ENCODE peak calls at places on chromosomes 3 and 15, in five cellular contexts. F is neural crest cell, Z is pancreas, D is heart left ventricle, W is A549. A is an unnamed sample.

GRCh38 chr3:74273555-74274402 is 340.7 kb downstream of the CNTN3 start:
- DNase-seq in F (no peak), Z (no peak), D (no peak), W (no peak), A (no peak)

GRCh38 chr3:85159376-85159775 is 200.6 kb downstream of the CADM2 start:
- DNase-seq in F (no peak), Z (no peak), D (no peak), W (peak), A (no peak)

GRCh38 chr3:9302425-9303181 is 53.2 kb upstream of the SRGAP3 start:
- DNase-seq in F (peak), Z (peak), D (peak), W (peak), A (peak)

GRCh38 chr15:43469867-43470266 is 23.1 kb downstream of the TP53BP1 start:
- DNase-seq in F (no peak), Z (no peak), D (no peak), W (no peak), A (no peak)

GRCh38 chr3:3714572-3714971 is 84.7 kb upstream of the LRRN1 start:
- DNase-seq in F (no peak), Z (no peak), D (no peak), W (no peak), A (no peak)

GRCh38 chr3:43024183-43024865 is 45.2 kb downstream of the GASK1A start:
- DNase-seq in F (no peak), Z (no peak), D (no peak), W (no peak), A (no peak)

GRCh38 chr15:39227001-39227400 is 353.9 kb upstream of the THBS1 start:
- DNase-seq in F (no peak), Z (no peak), D (no peak), W (no peak), A (no peak)

GRCh38 chr15:74781673-74782595 is at the start of gene CSK:
- DNase-seq in F (peak), Z (peak), D (peak), W (peak), A (peak)

GRCh38 chr3:194339356-194339755 is 11.8 kb downstream of the CPN2 start:
- DNase-seq in F (no peak), Z (no peak), D (no peak), W (no peak), A (no peak)

GRCh38 chr3:80999481-80999880 is 762.0 kb downstream of the GBE1 start:
- DNase-seq in F (no peak), Z (no peak), D (no peak), W (no peak), A (no peak)

GRCh38 chr3:37290551-37290950 is 116.2 kb upstream of the LRRFIP2 start:
- DNase-seq in F (no peak), Z (no peak), D (no peak), W (no peak), A (peak)

DNA sequence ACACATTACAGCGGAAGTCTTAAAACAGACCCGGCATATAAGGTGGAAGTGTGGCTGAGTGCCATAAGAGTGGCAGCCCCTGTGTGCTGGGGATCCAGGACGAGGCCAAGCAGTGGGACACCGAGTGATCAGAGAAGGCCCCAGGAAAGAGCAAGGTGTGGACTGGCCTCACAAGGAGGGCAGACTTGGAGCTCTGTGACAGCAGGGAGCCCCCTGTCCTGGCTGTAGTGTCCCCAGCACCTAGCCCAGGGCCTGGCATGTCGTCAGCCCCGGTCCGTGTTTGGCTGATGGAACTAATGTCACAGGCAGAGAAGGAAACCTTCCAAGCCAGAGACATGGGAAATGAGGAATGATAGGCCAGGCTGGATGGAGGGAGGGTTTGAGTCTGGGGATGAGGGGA is 4.8 kb downstream of the PDIA5 start:
- DNase-seq in F (no peak), Z (no peak), D (no peak), W (no peak), A (no peak)
- TF ChIP-seq CTCF in F (no peak), Z (no peak), D (no peak), W (no peak), A (no peak)

GRCh38 chr3:127593187-127593586 is 2.7 kb upstream of the TPRA1 start:
- DNase-seq in F (no peak), Z (no peak), D (no peak), W (no peak), A (no peak)

GRCh38 chr3:127590282-127590592 is 296 bp downstream of the TPRA1 start:
- DNase-seq in F (peak), Z (no peak), D (peak), W (no peak), A (no peak)

GRCh38 chr3:127588675-127589577 is 1.6 kb downstream of the TPRA1 start:
- DNase-seq in F (no peak), Z (no peak), D (no peak), W (no peak), A (peak)

GRCh38 chr3:127589600-127590281 is 792 bp downstream of the TPRA1 start:
- DNase-seq in F (peak), Z (no peak), D (no peak), W (no peak), A (no peak)

DNA sequence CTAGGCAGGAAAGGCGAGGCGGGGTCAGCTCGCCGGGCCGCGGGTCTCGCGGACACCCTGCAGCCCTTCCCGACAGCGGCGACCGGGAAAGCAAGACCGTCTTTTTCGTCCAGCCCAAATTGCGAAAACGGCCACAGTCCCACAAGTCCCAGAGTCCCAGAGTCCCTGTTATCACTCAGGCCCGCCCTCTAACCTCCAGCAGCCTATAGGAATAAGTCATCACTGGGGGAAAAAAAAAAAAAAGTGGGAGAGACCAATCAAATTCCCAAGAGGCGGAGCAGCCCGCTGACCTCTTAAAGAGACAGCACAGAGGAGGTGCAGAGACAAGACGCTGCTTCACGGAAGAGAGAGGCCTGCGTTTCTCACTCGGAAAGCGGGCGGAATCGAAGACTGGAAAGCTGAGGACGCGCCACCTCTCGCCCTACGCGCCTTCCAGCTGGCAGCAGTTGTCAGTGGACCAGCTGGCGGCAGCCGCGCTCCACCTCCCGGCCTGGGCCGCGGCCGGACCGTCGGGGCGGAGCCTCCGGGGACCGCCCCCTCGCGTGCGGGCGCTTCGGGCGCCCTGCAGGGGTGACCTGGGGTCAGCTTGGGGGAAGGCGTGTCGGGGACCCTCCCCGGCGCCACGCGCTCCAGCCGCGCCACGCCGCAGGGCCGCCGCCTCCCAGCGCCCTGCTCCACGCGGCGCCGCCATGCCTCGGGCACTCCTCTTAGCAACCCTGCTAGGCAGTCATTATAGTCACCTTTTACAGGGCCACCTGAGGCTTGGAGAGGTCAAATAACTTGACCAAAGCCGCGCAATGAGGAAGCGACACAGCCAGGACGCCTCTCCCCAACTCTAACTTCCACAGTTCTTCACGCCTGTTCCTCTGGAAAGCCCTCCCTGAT is at the start of gene TPRA1:
- DNase-seq in F (peak), Z (peak), D (peak), W (peak), A (peak)
- TF ChIP-seq CTCF in F (no peak), Z (no peak), D (peak), W (peak), A (peak)

DNA sequence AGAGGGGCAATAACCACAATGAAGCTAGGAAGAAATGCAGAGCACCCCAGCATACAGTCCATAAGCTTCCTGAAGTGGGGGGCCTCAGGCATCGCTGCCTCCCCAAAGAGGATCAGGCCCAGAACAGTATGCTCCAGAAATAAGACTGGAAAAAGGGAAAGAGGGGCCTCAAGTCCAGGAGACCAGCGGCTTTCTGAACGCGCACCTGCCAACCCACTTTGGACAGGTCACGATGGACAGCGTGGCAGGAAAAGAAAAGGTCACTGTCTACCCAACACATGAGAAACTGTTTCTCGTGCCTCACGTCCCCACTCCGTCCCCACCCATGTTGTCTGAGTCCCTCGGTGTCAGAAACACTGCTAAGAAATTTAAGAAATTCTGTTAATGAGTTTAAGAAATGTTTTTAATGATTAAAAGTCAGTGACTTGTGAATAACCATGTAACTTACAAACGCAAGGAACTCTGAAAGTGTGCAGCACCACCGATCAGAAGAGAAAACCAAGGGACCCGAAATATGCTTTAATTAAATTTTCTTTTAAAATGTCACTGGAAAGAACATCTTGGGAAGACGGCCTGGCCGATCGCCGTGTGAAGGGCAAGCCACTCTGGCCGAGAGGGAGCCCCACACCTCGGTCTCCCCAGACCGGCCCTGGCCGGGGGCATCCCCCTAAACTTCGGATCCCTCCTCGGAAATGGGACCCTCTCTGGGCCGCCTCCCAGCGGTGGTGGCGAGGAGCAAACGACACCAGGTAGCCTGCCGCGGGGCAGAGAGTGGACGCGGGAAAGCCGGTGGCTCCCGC is 1.7 kb upstream of the PPARG start:
- DNase-seq in F (no peak), Z (peak), D (peak), W (peak), A (no peak)
- TF ChIP-seq CTCF in F (peak), Z (no peak), D (no peak), W (no peak), A (peak)

DNA sequence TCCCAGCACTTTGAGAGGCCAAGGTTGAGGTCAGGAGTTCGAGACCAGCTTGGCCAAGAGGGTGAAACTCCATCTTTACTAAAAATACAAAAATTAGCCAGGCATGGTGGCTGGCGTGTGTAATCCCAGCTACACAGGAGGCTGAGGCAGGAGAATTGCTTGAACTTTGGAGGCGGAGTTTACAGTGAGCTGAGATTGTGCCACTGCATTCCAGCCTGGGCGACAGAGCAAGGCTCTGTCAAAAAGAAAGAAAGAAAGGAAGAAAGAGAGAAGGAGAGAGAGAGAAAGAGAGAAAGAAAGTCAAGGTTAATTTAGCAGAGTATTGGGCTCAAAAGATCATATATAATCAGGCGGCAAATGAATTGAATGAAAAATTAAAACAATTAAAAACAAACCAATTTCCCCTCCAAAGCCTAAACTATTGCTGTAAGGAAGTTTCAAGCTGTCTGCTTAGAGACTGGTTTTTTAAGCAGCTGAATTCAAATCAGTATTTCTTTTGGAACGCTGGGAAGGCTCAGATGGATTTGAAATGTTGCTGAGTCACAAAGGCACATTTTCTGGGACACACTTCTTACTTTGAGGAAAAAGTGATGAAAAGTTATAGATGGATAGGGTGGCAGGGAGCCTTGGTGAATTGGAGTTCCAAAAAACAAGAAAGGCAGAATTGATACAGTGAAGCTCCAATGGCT is 81.3 kb upstream of the BHLHE40 start:
- DNase-seq in F (no peak), Z (no peak), D (no peak), W (no peak), A (no peak)
- TF ChIP-seq CTCF in F (no peak), Z (no peak), D (no peak), W (no peak), A (no peak)

DNA sequence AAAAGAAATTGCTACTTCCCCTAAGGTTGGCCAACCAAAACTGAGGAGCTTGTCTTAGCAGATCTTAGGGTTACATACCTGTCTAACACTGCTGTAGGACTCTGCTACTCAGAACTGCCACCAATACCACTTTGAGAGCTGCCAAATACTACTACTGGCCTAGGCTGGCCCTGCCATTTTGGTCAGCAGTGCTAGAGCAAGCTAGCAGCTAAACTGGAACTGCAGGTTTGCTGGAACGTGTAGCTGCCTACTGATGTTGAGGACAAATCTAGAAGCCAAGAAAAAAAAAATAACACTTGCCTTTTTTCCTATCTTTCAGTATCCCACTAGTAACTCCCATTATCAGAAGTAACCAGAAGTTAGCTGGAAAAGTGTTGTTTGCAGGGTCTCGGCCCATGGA is 387.4 kb downstream of the RBMS3 start:
- DNase-seq in F (no peak), Z (no peak), D (no peak), W (no peak), A (no peak)
- TF ChIP-seq CTCF in F (no peak), Z (no peak), D (no peak), W (no peak), A (no peak)

DNA sequence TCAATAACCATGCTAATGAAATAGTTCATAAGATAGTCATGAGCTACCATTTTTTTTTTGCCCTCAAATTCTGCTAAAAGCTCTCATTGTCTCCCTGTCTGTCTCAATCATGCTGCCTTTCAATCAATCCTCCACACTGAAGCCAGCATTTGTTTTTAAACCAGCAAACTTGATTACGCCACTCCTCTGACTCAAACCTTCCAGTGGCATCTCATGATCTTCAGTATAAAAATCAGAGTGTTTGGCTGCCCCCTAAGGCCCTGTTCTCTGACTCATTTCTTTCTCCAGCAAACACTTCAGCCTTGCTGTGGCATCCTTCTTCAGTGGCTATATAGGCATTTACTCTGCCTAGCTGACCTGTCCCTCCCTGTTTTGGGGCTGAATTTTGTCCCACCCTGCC is 36.0 kb upstream of the EOMES start:
- DNase-seq in F (no peak), Z (no peak), D (no peak), W (peak), A (peak)
- TF ChIP-seq CTCF in F (no peak), Z (no peak), D (no peak), W (peak), A (no peak)

DNA sequence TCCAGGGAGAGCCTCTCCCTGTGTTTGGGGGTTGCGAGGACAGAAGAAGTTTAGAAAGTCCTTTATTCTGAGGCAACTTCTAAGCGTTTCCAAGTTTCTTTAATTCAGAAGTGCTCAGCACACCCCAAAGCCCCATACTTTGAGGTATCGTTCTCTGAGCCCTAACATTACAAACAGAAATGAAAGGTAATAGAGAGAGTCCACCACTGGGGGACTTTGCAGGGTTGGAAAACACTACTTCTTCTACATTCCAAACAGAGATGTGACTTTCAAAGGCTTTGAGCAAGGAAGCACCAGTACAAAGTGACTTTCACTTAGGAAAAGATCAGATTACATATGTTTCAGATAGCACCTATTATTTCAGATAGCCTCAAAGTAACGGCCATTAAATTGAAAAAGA is 6.2 kb upstream of the ZNF280D start:
- DNase-seq in F (no peak), Z (no peak), D (no peak), W (no peak), A (no peak)
- TF ChIP-seq CTCF in F (no peak), Z (no peak), D (no peak), W (no peak), A (no peak)

DNA sequence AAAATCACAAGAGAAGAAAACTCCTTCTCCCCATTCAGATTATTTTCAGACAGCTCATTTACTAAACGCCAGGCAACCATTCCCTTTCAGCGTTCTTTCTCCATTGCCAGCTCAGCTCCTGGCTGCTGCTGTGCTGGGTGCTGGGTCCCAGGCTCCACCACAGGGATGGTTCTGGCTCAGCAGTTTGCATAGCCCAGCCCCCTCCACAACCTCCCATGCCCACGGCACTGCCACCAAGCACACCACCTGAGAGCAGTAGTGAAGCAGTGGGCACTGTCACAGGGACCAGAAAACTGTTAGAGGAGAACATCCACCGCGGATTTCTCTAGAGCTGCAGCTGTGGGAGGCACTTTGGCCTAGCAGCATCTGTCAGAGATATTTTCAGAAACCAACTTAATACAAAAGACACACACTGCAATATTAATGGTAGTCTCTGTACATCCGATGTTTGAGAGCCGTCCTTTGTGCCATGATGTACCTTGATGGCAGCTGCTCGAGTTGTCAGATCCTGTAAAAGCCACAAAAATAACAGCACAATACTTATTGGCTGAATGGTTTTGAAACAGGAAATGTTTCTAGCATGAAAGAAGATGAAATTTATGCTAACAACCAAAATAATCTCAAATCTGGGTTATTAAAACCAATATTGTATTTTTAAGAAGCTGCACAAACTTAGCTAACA is 445.3 kb upstream of the TBL1XR1 start:
- DNase-seq in F (no peak), Z (no peak), D (no peak), W (no peak), A (no peak)
- TF ChIP-seq CTCF in F (no peak), Z (no peak), D (no peak), W (no peak), A (no peak)